ENCODE peak calls at places on chromosomes 6 and 20, in six cellular contexts. One of them, this sample, is unnamed.

GRCh38 chr6:43494766-43495165 is 15.4 kb downstream of the LRRC73 start:
- DNase-seq in SK-N-SH: no peak
- DNase-seq in MM.1S: no peak
- DNase-seq in HCT116: no peak
- DNase-seq in GM23248: no peak
- DNase-seq in PC-3: no peak
- DNase-seq in this sample: no peak

GRCh38 chr6:2961491-2961890 is 9.9 kb downstream of the SERPINB6 start:
- DNase-seq in SK-N-SH: no peak
- DNase-seq in MM.1S: no peak
- DNase-seq in HCT116: no peak
- DNase-seq in GM23248: no peak
- DNase-seq in PC-3: peak; percentile 3
- DNase-seq in this sample: no peak

GRCh38 chr6:148629197-148629909 is 117.5 kb upstream of the UST start:
- DNase-seq in SK-N-SH: no peak
- DNase-seq in MM.1S: no peak
- DNase-seq in HCT116: no peak
- DNase-seq in GM23248: peak; percentile 78
- DNase-seq in PC-3: no peak
- DNase-seq in this sample: no peak

GRCh38 chr20:33719277-33719988 is 677 bp downstream of the PXMP4 start:
- DNase-seq in SK-N-SH: no peak
- DNase-seq in MM.1S: no peak
- DNase-seq in HCT116: no peak
- DNase-seq in GM23248: peak; percentile 26
- DNase-seq in PC-3: no peak
- DNase-seq in this sample: no peak

GRCh38 chr6:5028301-5028700 is 24.5 kb upstream of the RPP40 start:
- DNase-seq in SK-N-SH: no peak
- DNase-seq in MM.1S: no peak
- DNase-seq in HCT116: no peak
- DNase-seq in GM23248: no peak
- DNase-seq in PC-3: no peak
- DNase-seq in this sample: no peak

GRCh38 chr20:51046021-51046985 is 23.4 kb upstream of the KCNG1 start:
- DNase-seq in SK-N-SH: no peak
- DNase-seq in MM.1S: no peak
- DNase-seq in HCT116: no peak
- DNase-seq in GM23248: no peak
- DNase-seq in PC-3: no peak
- DNase-seq in this sample: no peak

GRCh38 chr6:151765444-151765886 is 42.0 kb upstream of the ESR1 start:
- DNase-seq in SK-N-SH: peak; percentile 61
- DNase-seq in MM.1S: peak; percentile 57
- DNase-seq in HCT116: peak; percentile 64
- DNase-seq in GM23248: peak; percentile 90
- DNase-seq in PC-3: peak; percentile 88
- DNase-seq in this sample: peak; percentile 66

GRCh38 chr20:56417911-56418310 is 5.9 kb downstream of the CASS4 start:
- DNase-seq in SK-N-SH: no peak
- DNase-seq in MM.1S: no peak
- DNase-seq in HCT116: no peak
- DNase-seq in GM23248: peak; percentile 63
- DNase-seq in PC-3: peak; percentile 33
- DNase-seq in this sample: no peak

GRCh38 chr20:61558726-61559125 is 306.7 kb downstream of the CDH4 start:
- DNase-seq in SK-N-SH: no peak
- DNase-seq in MM.1S: no peak
- DNase-seq in HCT116: no peak
- DNase-seq in GM23248: peak; percentile 54
- DNase-seq in PC-3: no peak
- DNase-seq in this sample: peak; percentile 31

GRCh38 chr6:32179746-32180405 is 1.7 kb downstream of the RNF5 start:
- DNase-seq in SK-N-SH: no peak
- DNase-seq in MM.1S: no peak
- DNase-seq in HCT116: no peak
- DNase-seq in GM23248: no peak
- DNase-seq in PC-3: no peak
- DNase-seq in this sample: no peak

GRCh38 chr20:58264271-58264670 is 35.8 kb upstream of the ANKRD60 start:
- DNase-seq in SK-N-SH: no peak
- DNase-seq in MM.1S: no peak
- DNase-seq in HCT116: no peak
- DNase-seq in GM23248: no peak
- DNase-seq in PC-3: peak; percentile 42
- DNase-seq in this sample: no peak

GRCh38 chr6:87393026-87393622 is 14.6 kb upstream of the CFAP206 start:
- DNase-seq in SK-N-SH: peak; percentile 50
- DNase-seq in MM.1S: peak; percentile 71
- DNase-seq in HCT116: peak; percentile 62
- DNase-seq in GM23248: peak; percentile 74
- DNase-seq in PC-3: peak; percentile 64
- DNase-seq in this sample: peak; percentile 74

GRCh38 chr6:53986165-53986720 is 125.0 kb upstream of the MLIP start:
- DNase-seq in SK-N-SH: peak; percentile 2
- DNase-seq in MM.1S: peak; percentile 41
- DNase-seq in HCT116: peak; percentile 34
- DNase-seq in GM23248: peak; percentile 73
- DNase-seq in PC-3: peak; percentile 79
- DNase-seq in this sample: peak; percentile 60

GRCh38 chr20:5090191-5090590 is 29.6 kb downstream of the PCNA start:
- DNase-seq in SK-N-SH: no peak
- DNase-seq in MM.1S: peak; percentile 31
- DNase-seq in HCT116: no peak
- DNase-seq in GM23248: no peak
- DNase-seq in PC-3: no peak
- DNase-seq in this sample: no peak

GRCh38 chr6:36616888-36617521 is 22.8 kb downstream of the SRSF3 start:
- DNase-seq in SK-N-SH: peak; percentile 87
- DNase-seq in MM.1S: peak; percentile 69
- DNase-seq in HCT116: peak; percentile 23
- DNase-seq in GM23248: peak; percentile 68
- DNase-seq in PC-3: peak; percentile 95
- DNase-seq in this sample: no peak

GRCh38 chr6:64861039-64861651 is 845.9 kb downstream of the EYS start:
- DNase-seq in SK-N-SH: no peak
- DNase-seq in MM.1S: no peak
- DNase-seq in HCT116: no peak
- DNase-seq in GM23248: no peak
- DNase-seq in PC-3: no peak
- DNase-seq in this sample: no peak

DNA sequence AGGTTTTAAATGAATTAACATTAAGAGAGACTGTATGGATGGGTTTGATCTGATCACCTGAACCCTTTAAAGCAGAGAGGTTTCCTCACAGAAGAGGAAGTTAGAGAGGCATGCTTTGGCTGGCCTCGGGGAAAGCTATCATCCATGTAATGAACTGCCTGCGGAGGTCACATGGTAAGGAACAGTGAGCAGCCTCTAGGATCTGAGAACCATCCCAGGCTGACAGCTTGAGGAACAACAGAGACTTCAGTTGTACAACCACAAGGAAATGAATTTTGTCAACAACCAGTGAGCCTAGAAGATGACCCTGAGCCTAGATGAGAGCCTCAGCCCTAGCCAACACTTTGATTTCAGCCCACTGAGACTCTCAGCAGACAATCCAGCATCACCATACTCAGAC is 2.9 kb upstream of the COL21A1 start:
- DNase-seq in SK-N-SH: no peak
- DNase-seq in MM.1S: no peak
- DNase-seq in HCT116: no peak
- DNase-seq in GM23248: no peak
- DNase-seq in PC-3: no peak
- DNase-seq in this sample: no peak
- H3K27ac ChIP-seq in SK-N-SH: no peak overlapping the region
- H3K27ac ChIP-seq in MM.1S: no peak overlapping the region
- H3K27ac ChIP-seq in HCT116: no peak overlapping the region
- H3K27ac ChIP-seq in GM23248: no peak overlapping the region
- H3K27ac ChIP-seq in PC-3: no peak overlapping the region
- H3K27ac ChIP-seq in this sample: no peak overlapping the region

GRCh38 chr20:36543187-36544133 is 2.1 kb downstream of the MYL9 start:
- DNase-seq in SK-N-SH: no peak
- DNase-seq in MM.1S: no peak
- DNase-seq in HCT116: no peak
- DNase-seq in GM23248: peak; percentile 92
- DNase-seq in PC-3: no peak
- DNase-seq in this sample: no peak
- H3K9ac ChIP-seq in SK-N-SH: no peak overlapping the region
- H3K9ac ChIP-seq in MM.1S: no peak overlapping the region
- H3K9ac ChIP-seq in HCT116: no peak overlapping the region
- H3K9ac ChIP-seq in GM23248: peak overlapping the region; percentile 95
- H3K9ac ChIP-seq in PC-3: no peak overlapping the region
- H3K9ac ChIP-seq in this sample: no peak overlapping the region

DNA sequence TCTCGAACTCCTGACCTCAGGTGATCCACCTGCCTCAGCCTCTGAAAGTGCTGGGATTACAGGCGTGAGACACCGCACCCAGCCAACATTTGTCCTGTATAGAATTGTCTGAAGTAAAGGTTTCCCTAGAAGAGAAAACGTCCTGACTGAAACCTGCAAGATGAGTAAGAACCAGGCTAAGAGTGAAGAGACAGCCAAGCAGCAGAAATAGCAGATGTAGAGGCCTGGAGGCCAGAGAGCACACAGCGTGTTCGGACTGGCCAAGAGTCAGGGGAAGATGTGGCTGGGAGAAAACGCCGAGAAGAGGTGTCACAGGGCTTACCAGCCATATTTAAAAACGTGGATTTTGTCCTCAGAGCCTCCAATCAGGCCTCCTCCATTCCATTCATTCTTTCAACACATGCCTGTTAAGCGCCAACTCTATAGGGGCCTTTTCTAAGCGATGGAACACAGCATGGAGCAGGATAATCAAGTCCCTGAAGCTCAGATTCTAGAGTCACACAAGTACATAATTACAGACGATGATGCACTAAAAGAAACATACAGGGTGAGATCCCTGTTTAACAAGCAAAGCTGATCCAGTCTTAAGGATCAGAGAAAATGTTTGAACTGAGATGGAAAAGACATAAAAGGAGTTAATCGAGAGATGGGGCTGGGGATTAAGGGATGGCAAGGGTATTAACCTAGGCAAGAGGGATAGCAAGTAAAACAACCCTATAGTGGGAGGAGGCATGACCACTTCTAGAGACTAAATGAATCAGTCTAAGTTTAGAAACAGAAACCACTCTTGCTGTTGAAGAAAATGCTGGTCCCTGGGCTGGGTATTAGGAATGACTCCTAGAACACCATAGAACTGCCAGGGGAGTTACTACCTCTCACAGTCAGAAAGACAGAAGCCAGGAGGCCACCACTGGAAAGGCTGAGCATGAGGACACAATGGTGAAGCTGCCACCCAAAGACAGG is 4.8 kb downstream of the ZCCHC3 start:
- DNase-seq in SK-N-SH: no peak
- DNase-seq in MM.1S: no peak
- DNase-seq in HCT116: no peak
- DNase-seq in GM23248: no peak
- DNase-seq in PC-3: no peak
- DNase-seq in this sample: peak; percentile 67
- TF ChIP-seq EZH2phosphoT487 in SK-N-SH: no peak
- TF ChIP-seq EZH2phosphoT487 in MM.1S: no peak
- TF ChIP-seq EZH2phosphoT487 in HCT116: no peak
- TF ChIP-seq EZH2phosphoT487 in GM23248: no peak
- TF ChIP-seq EZH2phosphoT487 in PC-3: no peak
- TF ChIP-seq EZH2phosphoT487 in this sample: no peak

DNA sequence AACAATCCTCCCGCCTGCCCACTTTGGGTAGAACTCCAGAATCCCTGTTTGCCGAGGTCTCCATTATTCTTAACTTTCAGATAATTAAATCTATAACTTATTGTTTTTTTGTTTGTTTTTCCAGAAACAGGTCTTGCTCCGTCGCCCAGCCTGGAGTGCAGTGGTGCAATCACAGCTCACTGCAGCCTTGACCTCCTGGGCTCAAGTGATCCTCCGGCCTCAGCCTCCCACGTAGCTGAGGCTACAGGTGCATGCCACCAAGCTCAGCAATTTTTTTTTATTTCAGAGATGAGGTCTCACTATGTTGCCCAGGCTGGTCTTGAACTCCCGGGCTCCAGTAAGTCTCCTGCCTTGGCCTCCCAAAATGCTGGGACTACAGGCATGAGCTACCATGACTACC is 28.8 kb downstream of the ZMYND8 start:
- DNase-seq in SK-N-SH: no peak
- DNase-seq in MM.1S: no peak
- DNase-seq in HCT116: no peak
- DNase-seq in GM23248: no peak
- DNase-seq in PC-3: no peak
- DNase-seq in this sample: no peak
- H3K27ac ChIP-seq in SK-N-SH: peak overlapping the region; percentile 93
- H3K27ac ChIP-seq in MM.1S: no peak overlapping the region
- H3K27ac ChIP-seq in HCT116: no peak overlapping the region
- H3K27ac ChIP-seq in GM23248: no peak overlapping the region
- H3K27ac ChIP-seq in PC-3: no peak overlapping the region
- H3K27ac ChIP-seq in this sample: no peak overlapping the region

GRCh38 chr6:156167289-156168076 is 609.7 kb upstream of the ARID1B start:
- DNase-seq in SK-N-SH: no peak
- DNase-seq in MM.1S: no peak
- DNase-seq in HCT116: no peak
- DNase-seq in GM23248: no peak
- DNase-seq in PC-3: no peak
- DNase-seq in this sample: no peak
- H3K9ac ChIP-seq in SK-N-SH: no peak overlapping the region
- H3K9ac ChIP-seq in MM.1S: no peak overlapping the region
- H3K9ac ChIP-seq in HCT116: no peak overlapping the region
- H3K9ac ChIP-seq in GM23248: no peak overlapping the region
- H3K9ac ChIP-seq in PC-3: no peak overlapping the region
- H3K9ac ChIP-seq in this sample: no peak overlapping the region

DNA sequence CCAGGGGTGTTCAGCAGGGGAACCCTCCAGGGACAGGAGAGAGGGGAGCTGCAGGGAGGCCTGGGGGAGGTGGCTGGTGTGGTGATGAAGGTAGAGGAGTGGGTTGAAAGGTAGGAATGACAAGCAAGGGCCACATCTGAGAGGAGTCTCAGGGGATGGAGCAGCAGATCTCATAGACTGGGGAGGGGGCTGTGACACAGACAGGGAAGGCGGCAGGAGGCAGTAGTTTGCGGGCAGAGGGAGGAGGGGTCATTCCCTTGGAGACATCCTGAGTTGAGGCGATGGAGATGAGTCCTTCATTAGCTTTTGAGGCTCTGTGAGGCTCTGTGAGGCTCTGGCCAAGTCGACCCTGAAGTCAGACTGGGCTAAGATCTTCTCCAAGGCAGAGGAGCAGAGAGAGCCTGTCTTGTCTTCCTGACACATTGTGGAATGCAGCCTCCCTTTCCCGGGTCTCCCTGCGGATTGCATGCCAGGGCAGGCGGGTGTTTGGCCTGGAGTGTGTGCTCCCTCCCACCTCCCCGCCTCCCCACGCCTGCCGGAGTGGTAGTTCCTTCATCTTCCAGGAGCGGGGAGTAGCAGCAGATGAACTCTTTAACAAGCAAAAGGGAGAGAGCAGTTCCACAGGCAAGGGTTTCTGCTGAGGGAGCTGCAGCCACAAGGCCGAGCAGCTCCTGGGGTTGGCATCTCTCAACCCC is 34.3 kb upstream of the MLN start:
- DNase-seq in SK-N-SH: no peak
- DNase-seq in MM.1S: no peak
- DNase-seq in HCT116: no peak
- DNase-seq in GM23248: peak; percentile 63
- DNase-seq in PC-3: no peak
- DNase-seq in this sample: peak; percentile 34
- TF ChIP-seq EZH2phosphoT487 in SK-N-SH: no peak
- TF ChIP-seq EZH2phosphoT487 in MM.1S: no peak
- TF ChIP-seq EZH2phosphoT487 in HCT116: no peak
- TF ChIP-seq EZH2phosphoT487 in GM23248: no peak
- TF ChIP-seq EZH2phosphoT487 in PC-3: no peak
- TF ChIP-seq EZH2phosphoT487 in this sample: no peak

This sample was measured in neural progenitor cell.